ENCODE peak calls at places on chromosome 16, in six cellular contexts. Q, V, M, S, Z and X are unnamed samples.

GRCh38 chr16:73196670-73197069 is 148.7 kb upstream of the ZFHX3 start:
- DNase-seq in Q (no peak), S (no peak), Z (peak; percentile 63), M (no peak), V (peak; percentile 78), X (no peak)

GRCh38 chr16:58128181-58128631 is 975 bp downstream of the CFAP20 start:
- DNase-seq in Z (no peak), V (no peak), M (no peak), Q (no peak), S (no peak), X (peak; percentile 32)

GRCh38 chr16:81841709-81842108 is 62.6 kb downstream of the PLCG2 start:
- DNase-seq in Q (no peak), M (no peak), V (no peak), Z (no peak), S (no peak), X (no peak)

GRCh38 chr16:30649725-30650368 is 913 bp upstream of the PRR14 start:
- DNase-seq in S (no peak), Z (no peak), M (no peak), Q (no peak), V (no peak), X (no peak)

GRCh38 chr16:69619514-69619913 is 53.7 kb downstream of the NFAT5 start:
- DNase-seq in Z (no peak), Q (no peak), M (no peak), V (no peak), S (no peak), X (no peak)

GRCh38 chr16:19210175-19210924 is 42.3 kb downstream of the SYT17 start:
- DNase-seq in M (no peak), V (no peak), Z (no peak), S (no peak), Q (no peak), X (no peak)

GRCh38 chr16:9079430-9079812 is 12.0 kb upstream of the HAPSTR1 start:
- DNase-seq in V (no peak), Q (no peak), S (no peak), M (no peak), Z (no peak), X (no peak)

GRCh38 chr16:49528035-49528434 is 154.4 kb downstream of the C16orf78 start:
- DNase-seq in V (no peak), Q (no peak), Z (peak; percentile 41), S (no peak), M (no peak), X (no peak)

GRCh38 chr16:88287219-88287618 is 95.5 kb upstream of the ZNF469 start:
- DNase-seq in M (no peak), Q (no peak), S (no peak), V (no peak), Z (no peak), X (no peak)

GRCh38 chr16:19588661-19589060 is 33.2 kb downstream of the VPS35L start:
- DNase-seq in Z (peak; percentile 44), S (no peak), M (no peak), V (no peak), Q (no peak), X (peak; percentile 1)

GRCh38 chr16:3467920-3468319 is 24.4 kb downstream of the NAA60 start:
- DNase-seq in V (no peak), Z (no peak), S (no peak), M (no peak), Q (no peak), X (no peak)

GRCh38 chr16:21121150-21121549 is 29.5 kb downstream of the DNAH3 start:
- DNase-seq in S (no peak), Q (no peak), Z (no peak), V (no peak), M (no peak), X (no peak)